ENCODE peak calls at places on chromosomes 3 and 15, in five cellular contexts. O, G, Y, F and E are unnamed samples.

GRCh38 chr3:71930056-71930991 is 145.4 kb upstream of the PROK2 start:
- DNase-seq in O (no peak), G (peak), Y (no peak), F (no peak), E (no peak)

GRCh38 chr3:17967111-17967510 is 224.7 kb upstream of the TBC1D5 start:
- DNase-seq in O (no peak), G (no peak), Y (no peak), F (no peak), E (no peak)

GRCh38 chr3:157111578-157111977 is 48.4 kb downstream of the CCNL1 start:
- DNase-seq in O (no peak), G (no peak), Y (no peak), F (no peak), E (no peak)

GRCh38 chr3:14413381-14414071 is 11.1 kb downstream of the SLC6A6 start:
- DNase-seq in O (no peak), G (peak), Y (no peak), F (no peak), E (no peak)

GRCh38 chr15:60854858-60855568 is 374.1 kb downstream of the RORA start:
- DNase-seq in O (no peak), G (no peak), Y (no peak), F (no peak), E (no peak)

GRCh38 chr15:58880320-58880719 is 53.2 kb downstream of the SLTM start:
- DNase-seq in O (no peak), G (no peak), Y (no peak), F (no peak), E (no peak)

GRCh38 chr3:123350971-123351370 is 97.9 kb downstream of the ADCY5 start:
- DNase-seq in O (no peak), G (no peak), Y (no peak), F (no peak), E (no peak)

GRCh38 chr15:101059381-101060341 is 140.5 kb downstream of the LRRK1 start:
- DNase-seq in O (no peak), G (no peak), Y (no peak), F (no peak), E (no peak)

GRCh38 chr3:123188058-123188457 is 13.7 kb upstream of the SEC22A start:
- DNase-seq in O (no peak), G (peak), Y (no peak), F (no peak), E (no peak)

GRCh38 chr3:129809297-129809696 is 84.2 kb downstream of the TMCC1 start:
- DNase-seq in O (no peak), G (no peak), Y (no peak), F (no peak), E (no peak)

GRCh38 chr3:50340404-50341329 is at the start of gene RASSF1:
- DNase-seq in O (no peak), G (peak), Y (peak), F (peak), E (no peak)

GRCh38 chr15:66498501-66499386 is 1.2 kb upstream of the SNAPC5 start:
- DNase-seq in O (no peak), G (peak), Y (no peak), F (no peak), E (no peak)
- TF ChIP-seq CTCF in O (peak), G (peak), Y (peak), F (peak), E (peak)

DNA sequence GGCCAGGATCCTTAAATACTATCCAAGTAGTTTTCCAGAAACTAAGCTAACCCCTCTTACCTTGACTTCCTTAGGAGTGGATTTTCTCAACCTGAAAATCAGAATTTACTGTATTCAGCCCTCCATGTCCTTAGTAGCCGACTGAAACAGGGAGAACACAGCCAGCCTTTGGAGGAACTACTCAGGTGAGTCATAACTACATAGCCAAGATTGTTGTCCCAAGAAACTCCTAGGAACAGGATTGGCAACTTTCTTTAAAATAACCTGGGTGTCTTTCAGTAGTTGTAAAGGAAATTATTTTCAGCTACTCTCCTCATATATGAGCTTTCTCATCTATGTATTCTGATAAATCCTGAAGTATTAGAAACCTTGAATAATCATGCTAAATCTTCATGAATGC is 22.3 kb downstream of the FANCD2OS start:
- DNase-seq in O (no peak), G (no peak), Y (no peak), F (no peak), E (no peak)
- TF ChIP-seq CTCF in O (no peak), G (no peak), Y (no peak), F (no peak), E (no peak)

GRCh38 chr15:72315706-72316370 is 4.1 kb downstream of the CELF6 start:
- DNase-seq in O (no peak), G (no peak), Y (no peak), F (no peak), E (peak)
- TF ChIP-seq CTCF in O (no peak), G (no peak), Y (no peak), F (no peak), E (no peak)

GRCh38 chr3:124923833-124924232 is 10.7 kb downstream of the MUC13 start:
- DNase-seq in O (no peak), G (peak), Y (no peak), F (no peak), E (no peak)
- TF ChIP-seq CTCF in O (no peak), G (peak), Y (no peak), F (no peak), E (no peak)

DNA sequence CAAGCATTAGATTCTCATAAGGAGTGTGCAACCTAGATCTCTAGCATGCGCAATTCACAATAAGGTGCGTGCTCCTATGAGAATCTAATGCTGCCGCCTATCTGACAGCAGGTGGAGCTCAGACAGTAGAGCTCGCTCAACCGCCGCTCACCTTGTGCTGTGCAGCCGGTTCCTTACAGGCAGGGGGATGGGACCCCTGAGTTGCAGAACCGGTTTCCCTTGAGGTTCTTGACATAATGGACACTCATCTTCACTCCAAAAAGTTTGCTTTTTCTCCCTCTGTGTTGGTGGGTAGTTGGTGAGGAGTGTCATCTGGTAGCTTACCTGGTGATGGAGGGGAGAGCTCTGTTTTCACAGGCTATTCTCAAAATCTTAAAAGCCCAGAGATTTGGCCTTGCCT is 324.0 kb upstream of the TBL1XR1 start:
- DNase-seq in O (no peak), G (no peak), Y (peak), F (no peak), E (no peak)
- TF ChIP-seq CTCF in O (no peak), G (no peak), Y (peak), F (no peak), E (no peak)